ENCODE peak calls at places on chromosomes 3 and 15, in four cellular contexts. V, N, L and M are unnamed samples.

GRCh38 chr3:171862993-171863521 is 19.9 kb downstream of the TMEM212 start:
- DNase-seq in V (no peak), N (no peak), L (no peak), M (no peak)

GRCh38 chr15:90619468-90619867 is 89.7 kb downstream of the CRTC3 start:
- DNase-seq in N (no peak), L (no peak), V (no peak), M (no peak)

GRCh38 chr15:96088592-96088991 is 241.9 kb upstream of the NR2F2 start:
- DNase-seq in L (no peak), V (no peak), N (no peak), M (no peak)

GRCh38 chr15:40591310-40591845 is 2.7 kb upstream of the KNL1 start:
- DNase-seq in V (peak), L (no peak), N (no peak), M (no peak)

GRCh38 chr3:114824014-114824413 is 323.1 kb downstream of the ZBTB20 start:
- DNase-seq in V (no peak), L (no peak), N (no peak), M (no peak)

GRCh38 chr15:27495963-27496459 is 525.0 kb downstream of the GABRG3 start:
- DNase-seq in V (no peak), N (no peak), L (no peak), M (no peak)

GRCh38 chr3:71310595-71311319 is 272.8 kb downstream of the FOXP1 start:
- DNase-seq in L (peak), N (no peak), V (no peak), M (no peak)

GRCh38 chr15:26051771-26052685 is 188.9 kb upstream of the ATP10A start:
- DNase-seq in V (no peak), L (peak), N (no peak), M (peak)

GRCh38 chr3:126347543-126348161 is 9.6 kb downstream of the KLF15 start:
- DNase-seq in N (no peak), V (no peak), L (peak), M (no peak)

GRCh38 chr15:81410318-81410753 is 36.3 kb upstream of the TMC3 start:
- DNase-seq in N (peak), L (peak), V (peak), M (peak)

GRCh38 chr3:126530171-126531050 is 6.5 kb downstream of the CHST13 start:
- DNase-seq in V (no peak), L (peak), N (peak), M (no peak)

GRCh38 chr15:98177950-98178848 is 217.7 kb downstream of the ARRDC4 start:
- DNase-seq in N (peak), V (peak), L (no peak), M (peak)

GRCh38 chr3:36597422-36597821 is 166.9 kb downstream of the DCLK3 start:
- DNase-seq in L (no peak), N (no peak), V (no peak), M (no peak)

GRCh38 chr15:69838338-69838737 is 259.4 kb downstream of the TLE3 start:
- DNase-seq in L (no peak), V (no peak), N (no peak), M (no peak)

GRCh38 chr3:77795013-77795412 is 755.1 kb downstream of the ROBO2 start:
- DNase-seq in L (no peak), V (peak), N (no peak), M (no peak)

GRCh38 chr3:182710557-182711157 is 82.6 kb upstream of the ATP11B start:
- DNase-seq in L (no peak), V (peak), N (peak), M (no peak)

GRCh38 chr3:73623996-73624362 is 762 bp downstream of the PDZRN3 start:
- DNase-seq in V (peak), N (no peak), L (peak), M (peak)

GRCh38 chr3:165195628-165196576 is at the start of gene SLITRK3:
- DNase-seq in L (no peak), N (no peak), V (peak), M (peak)

GRCh38 chr3:32176989-32177701 is 61.3 kb upstream of the CMTM8 start:
- DNase-seq in V (peak), N (peak), L (no peak), M (no peak)

GRCh38 chr15:87207945-87208580 is 1048.5 kb downstream of the NTRK3 start:
- DNase-seq in L (no peak), N (no peak), V (no peak), M (no peak)

GRCh38 chr3:69250014-69250413 is 127.6 kb upstream of the LMOD3 start:
- DNase-seq in N (no peak), V (peak), L (no peak), M (no peak)

GRCh38 chr15:66292261-66293084 is 895 bp upstream of the DIS3L start:
- DNase-seq in N (no peak), V (peak), L (no peak), M (no peak)

GRCh38 chr3:29758108-29759020 is 477.5 kb downstream of the RBMS3 start:
- DNase-seq in N (no peak), L (no peak), V (no peak), M (no peak)

GRCh38 chr3:127484601-127485388 is 105.7 kb downstream of the TPRA1 start:
- DNase-seq in V (no peak), N (peak), L (no peak), M (no peak)

GRCh38 chr3:186257866-186258265 is 104.2 kb downstream of the DGKG start:
- DNase-seq in N (no peak), L (no peak), V (no peak), M (no peak)

GRCh38 chr3:195203631-195204030 is 67.3 kb downstream of the XXYLT1 start:
- DNase-seq in L (peak), N (no peak), V (no peak), M (peak)

GRCh38 chr15:76190767-76191538 is 120.3 kb downstream of the ETFA start:
- DNase-seq in N (peak), V (peak), L (peak), M (peak)

GRCh38 chr3:47108546-47108945 is 55.4 kb downstream of the SETD2 start:
- DNase-seq in L (no peak), V (no peak), N (no peak), M (no peak)

GRCh38 chr15:100981086-100981485 is 61.9 kb downstream of the LRRK1 start:
- DNase-seq in L (no peak), N (no peak), V (no peak), M (no peak)

GRCh38 chr3:176521531-176522175 is 675.6 kb downstream of the TBL1XR1 start:
- DNase-seq in N (no peak), L (no peak), V (no peak), M (no peak)

GRCh38 chr3:55484191-55484644 is 2.9 kb downstream of the WNT5A start:
- DNase-seq in V (no peak), L (peak), N (no peak), M (no peak)

GRCh38 chr3:55486857-55487375 is at the start of gene WNT5A:
- DNase-seq in L (peak), N (peak), V (no peak), M (peak)

GRCh38 chr3:55486101-55486856 is 827 bp downstream of the WNT5A start:
- DNase-seq in V (no peak), N (no peak), L (peak), M (peak)

GRCh38 chr3:55484741-55485207 is 2.3 kb downstream of the WNT5A start:
- DNase-seq in L (no peak), N (no peak), V (no peak), M (peak)

DNA sequence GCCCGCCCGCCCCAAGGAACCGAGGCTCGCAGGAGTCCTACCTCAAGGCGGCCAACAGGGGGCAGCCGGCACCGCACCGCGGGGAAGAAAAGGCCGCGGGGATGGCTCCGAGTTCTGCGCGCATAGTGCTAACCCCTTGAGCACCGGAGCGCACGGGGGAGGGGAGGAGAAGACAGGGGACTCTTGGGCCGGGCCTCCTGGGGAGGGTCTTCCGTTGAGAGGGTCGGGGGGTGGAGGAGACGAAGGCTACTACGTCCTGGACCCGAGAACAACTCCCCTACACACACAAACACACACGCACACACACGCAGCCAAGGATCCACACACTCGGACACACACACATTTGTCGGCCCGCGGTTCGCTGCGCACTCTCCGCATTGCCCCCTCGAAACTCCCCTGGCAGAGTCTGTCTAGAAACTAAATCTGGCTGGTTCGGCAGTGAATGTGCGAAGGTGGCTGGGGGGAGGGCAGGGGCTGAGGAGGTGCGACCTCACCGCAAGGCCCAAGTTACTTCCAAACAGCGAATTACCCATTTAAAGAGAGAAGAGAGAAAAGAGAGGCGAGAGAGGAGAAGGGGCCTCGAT is 1.8 kb downstream of the WNT5A start:
- DNase-seq in V (peak), L (peak), N (peak), M (peak)
- H3K4me3 ChIP-seq in V (no peak), L (peak), N (peak), M (peak)

GRCh38 chr3:48130321-48130881 is 57.8 kb downstream of the CDC25A start:
- DNase-seq in N (no peak), L (peak), V (no peak), M (peak)
- H3K4me3 ChIP-seq in N (no peak), L (no peak), V (no peak), M (no peak)

DNA sequence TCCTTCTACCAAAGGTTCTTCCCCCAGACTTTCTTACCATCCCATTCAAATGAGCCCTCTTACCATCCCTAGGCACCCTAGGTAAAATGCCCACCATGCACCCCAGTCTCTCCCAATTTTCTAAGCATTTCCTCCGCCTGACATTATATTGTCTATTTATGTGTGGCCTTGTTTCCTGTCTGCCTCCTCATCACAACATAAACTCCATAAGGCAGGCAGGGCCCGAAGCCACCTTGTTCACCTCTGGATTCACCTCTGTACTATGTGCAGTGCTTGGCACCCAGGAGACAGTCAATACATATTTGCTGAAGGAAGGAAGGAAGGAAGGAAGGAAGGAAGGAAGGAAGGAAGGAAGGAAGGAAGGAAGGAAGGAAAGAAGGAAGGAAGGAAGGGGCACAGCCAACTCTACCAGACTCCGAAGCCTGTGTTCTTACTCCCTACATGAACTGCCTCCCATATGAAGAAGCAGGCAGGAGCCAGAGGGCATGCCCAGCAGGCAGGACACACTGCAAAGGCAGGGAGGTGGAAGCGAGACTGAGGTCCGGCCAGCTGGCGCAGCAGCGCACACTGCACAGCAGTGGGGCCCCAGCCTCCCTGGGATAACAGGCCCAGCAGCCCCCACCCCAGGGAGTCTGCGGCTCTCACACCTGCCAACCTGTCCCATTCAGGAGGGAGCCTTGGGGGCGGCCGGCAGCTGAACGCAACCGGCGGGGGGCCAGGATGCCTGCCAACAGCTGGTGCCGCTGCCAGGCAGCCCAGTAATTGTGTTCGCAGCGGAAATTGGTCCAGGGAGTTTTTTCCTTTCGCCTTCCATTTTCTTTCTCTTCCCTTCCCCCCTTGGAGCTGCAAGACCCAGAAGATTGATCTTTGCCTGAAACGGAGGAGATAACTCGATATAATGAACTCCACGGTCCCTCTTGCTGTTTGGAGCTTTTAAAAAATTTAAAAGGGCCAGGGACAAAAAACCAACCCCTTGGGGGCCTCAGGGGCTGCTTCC is 106.0 kb upstream of the LINGO1 start:
- DNase-seq in L (no peak), V (no peak), N (no peak), M (no peak)
- H3K4me3 ChIP-seq in L (no peak), V (no peak), N (no peak), M (no peak)

DNA sequence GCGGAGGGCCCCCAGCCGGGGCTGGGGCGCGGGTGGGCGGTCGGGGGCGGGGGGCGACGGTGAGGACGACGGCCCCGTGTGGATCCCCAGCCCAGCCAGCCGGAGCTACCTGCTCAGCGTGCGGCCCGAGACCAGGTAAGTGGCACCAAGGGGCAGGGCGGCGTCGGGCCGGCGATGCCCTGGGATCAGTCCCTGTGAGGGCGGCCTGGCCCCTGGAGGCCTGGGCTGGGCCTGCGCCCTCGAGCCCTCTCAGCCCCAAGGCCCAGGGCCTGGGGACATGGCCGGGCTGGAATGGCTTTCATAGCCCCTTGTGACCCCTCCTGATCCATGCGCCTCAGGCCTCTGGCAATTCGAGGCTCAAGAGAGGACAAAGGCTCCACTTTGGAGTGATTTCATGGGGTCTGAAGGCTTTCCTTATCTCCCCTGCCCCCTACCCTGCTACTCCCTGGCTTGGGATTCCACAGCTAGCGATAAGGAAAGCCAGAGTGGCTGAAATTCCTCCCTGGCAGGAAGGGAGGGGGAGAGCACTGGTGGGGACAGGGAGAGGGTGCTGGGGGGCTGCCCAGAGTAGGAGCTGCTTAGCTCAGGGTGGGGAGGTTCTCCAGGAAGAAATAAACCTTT is 415 bp downstream of the ALPK3 start:
- DNase-seq in V (no peak), N (no peak), L (no peak), M (no peak)
- H3K4me3 ChIP-seq in V (peak), N (no peak), L (peak), M (no peak)

DNA sequence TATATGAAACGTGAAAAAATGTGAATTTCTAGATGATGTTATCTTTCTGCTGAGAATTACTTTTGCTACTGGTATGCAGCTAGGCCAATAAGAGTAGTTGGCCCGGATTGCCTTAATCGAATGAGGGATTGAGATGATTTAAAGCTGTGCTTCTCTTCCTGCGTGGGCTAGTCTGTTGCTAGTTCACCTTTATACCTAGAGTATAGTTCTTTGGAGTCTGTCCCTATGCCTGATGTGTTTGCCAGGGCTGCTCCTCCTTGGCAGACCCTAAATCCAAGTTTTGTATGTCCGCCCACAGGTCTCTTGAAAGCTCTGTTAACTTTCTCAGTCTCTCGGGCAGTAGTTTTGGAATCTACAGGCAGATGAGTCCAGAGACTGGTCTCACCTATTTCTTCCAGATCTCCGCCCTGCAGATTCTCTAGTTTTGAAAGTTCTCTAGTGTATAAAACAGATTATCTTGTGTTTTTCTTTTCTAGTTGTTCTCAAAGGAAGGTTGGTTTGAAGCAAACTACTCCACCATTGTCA is 64.9 kb downstream of the MEF2A start:
- DNase-seq in L (no peak), N (no peak), V (no peak), M (no peak)
- H3K4me3 ChIP-seq in L (no peak), N (peak), V (no peak), M (no peak)

GRCh38 chr3:8441969-8442559 is 59.6 kb upstream of the LMCD1 start:
- DNase-seq in N (peak), L (no peak), V (peak), M (no peak)

GRCh38 chr3:8444883-8445282 is 56.7 kb upstream of the LMCD1 start:
- DNase-seq in V (no peak), N (no peak), L (no peak), M (no peak)

GRCh38 chr3:8445861-8446260 is 55.8 kb upstream of the LMCD1 start:
- DNase-seq in L (no peak), N (no peak), V (no peak), M (no peak)

GRCh38 chr3:8443829-8444791 is 57.5 kb upstream of the LMCD1 start:
- DNase-seq in N (peak), V (peak), L (peak), M (peak)

GRCh38 chr3:8442993-8443670 is 58.5 kb upstream of the LMCD1 start:
- DNase-seq in L (no peak), V (no peak), N (no peak), M (no peak)
- H3K4me3 ChIP-seq in L (no peak), V (no peak), N (no peak), M (no peak)

GRCh38 chr15:45048784-45049631 is 26.0 kb downstream of the SORD start:
- DNase-seq in N (peak), L (no peak), V (no peak), M (no peak)
- H3K4me3 ChIP-seq in N (no peak), L (no peak), V (no peak), M (no peak)

DNA sequence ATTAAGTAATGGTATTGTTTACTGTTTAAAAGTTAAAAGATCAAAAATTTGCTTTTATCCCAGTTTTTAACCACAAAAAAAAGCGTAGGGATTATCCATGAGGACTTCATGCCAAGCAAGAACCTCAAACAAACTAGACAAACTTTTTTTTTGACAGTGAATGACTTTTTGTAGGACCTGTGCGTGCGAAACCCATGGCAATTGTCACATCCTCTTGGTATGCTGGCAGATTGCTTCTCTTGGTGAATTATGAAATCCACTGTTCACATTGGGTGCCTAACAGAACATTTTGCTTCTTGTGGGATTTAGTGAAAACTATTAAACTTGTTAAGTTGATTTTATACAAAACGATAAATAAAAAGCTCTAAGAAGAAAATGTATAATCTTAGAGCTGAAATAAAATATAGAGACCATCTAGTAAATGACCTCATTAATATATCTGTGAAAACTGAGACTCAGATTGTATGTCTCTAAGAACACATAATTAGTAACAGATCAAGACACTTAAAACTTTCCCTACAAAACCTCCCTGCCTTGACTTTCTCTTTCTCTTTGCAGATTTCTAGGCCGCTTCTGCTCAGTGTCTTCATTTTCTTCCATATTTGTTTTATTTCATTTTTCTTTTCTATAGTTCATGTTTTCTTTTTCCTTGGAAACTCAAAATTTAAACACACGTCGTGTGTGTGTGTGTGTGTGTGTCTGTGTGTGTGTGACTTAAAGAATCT is 87.2 kb upstream of the CGNL1 start:
- DNase-seq in V (no peak), L (no peak), N (no peak), M (no peak)
- H3K4me3 ChIP-seq in V (no peak), L (no peak), N (no peak), M (no peak)

DNA sequence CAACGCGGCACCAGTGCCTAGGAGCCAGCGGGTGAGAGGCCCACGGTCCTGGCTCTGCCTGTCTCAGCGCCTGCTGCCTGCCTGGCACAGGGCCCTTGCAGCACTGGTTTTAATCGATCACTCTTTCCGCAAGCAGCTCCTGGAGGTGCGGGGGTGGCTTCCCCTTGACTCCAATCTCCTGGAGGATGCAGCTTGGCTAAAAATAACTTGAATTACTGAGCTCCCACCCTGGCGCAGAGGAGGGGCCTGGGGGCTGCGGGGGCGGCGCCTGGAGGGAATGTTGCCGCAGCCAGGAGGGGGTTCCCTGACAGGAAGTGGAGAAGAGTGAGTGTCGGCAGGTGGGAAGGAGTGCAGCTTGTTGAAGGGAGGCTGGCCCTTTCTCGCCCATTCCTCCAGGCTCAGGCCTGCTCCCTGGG is 9.9 kb upstream of the RPL29 start:
- DNase-seq in N (no peak), L (no peak), V (no peak), M (peak)
- H3K4me3 ChIP-seq in N (no peak), L (no peak), V (no peak), M (no peak)